ENCODE peak calls at places on chromosomes 13 and 19, in four cellular contexts. N is naive thymus-derived CD8-positive, alpha-beta T cell; P is activated CD8-positive, alpha-beta memory T cell treated with anti-CD3 and anti-CD28 coated beads for 1 hour; I is stimulated activated CD4-positive, alpha-beta T cell treated with anti-CD3 and anti-CD28 coated beads, Interleukin-15, amount 100 ng/mL, for 1 hour. Z is an unnamed sample.
A peak's percentile ranks its signal among the peaks of the same experiment; 100 is the strongest.

GRCh38 chr19:23800868-23801267 is 42.2 kb upstream of the ZNF681 start:
- DNase-seq in P (no peak), I (no peak), N (no peak), Z (no peak)

GRCh38 chr19:46571495-46571894 is 29.6 kb upstream of the CALM3 start:
- DNase-seq in N (no peak), I (no peak), P (no peak), Z (no peak)

GRCh38 chr19:34404109-34404909 is at the start of gene PDCD2L:
- DNase-seq in I (peak; percentile 90), N (peak; percentile 87), P (peak; percentile 89), Z (peak; percentile 96)

GRCh38 chr19:53463263-53463662 is 4.3 kb upstream of the ZNF813 start:
- DNase-seq in P (no peak), I (no peak), N (no peak), Z (no peak)

GRCh38 chr19:8423821-8424223 is 10.7 kb downstream of the MARCHF2 start:
- DNase-seq in N (no peak), I (no peak), P (no peak), Z (peak; percentile 93)

GRCh38 chr13:33230178-33230881 is 55.2 kb downstream of the STARD13 start:
- DNase-seq in I (no peak), N (no peak), P (no peak), Z (peak; percentile 32)

GRCh38 chr13:19601749-19602725 is 31.4 kb upstream of the MPHOSPH8 start:
- DNase-seq in P (peak; percentile 12), N (peak; percentile 15), I (peak; percentile 21), Z (no peak)

GRCh38 chr13:78657699-78658629 is 991 bp downstream of the OBI1 start:
- DNase-seq in P (no peak), I (no peak), N (no peak), Z (peak; percentile 16)

GRCh38 chr19:14369399-14370168 is 11.7 kb upstream of the ADGRE5 start:
- DNase-seq in I (peak; percentile 76), N (peak; percentile 83), P (peak; percentile 74), Z (no peak)

GRCh38 chr19:9793051-9793591 is 24.6 kb upstream of the ZNF846 start:
- DNase-seq in N (no peak), I (peak; percentile 46), P (peak; percentile 41), Z (no peak)

GRCh38 chr19:2170219-2170618 is 6.5 kb downstream of the DOT1L start:
- DNase-seq in P (no peak), I (no peak), N (no peak), Z (no peak)

GRCh38 chr19:49515767-49516166 is 3.3 kb downstream of the FCGRT start:
- DNase-seq in P (no peak), N (no peak), I (no peak), Z (no peak)

GRCh38 chr19:6073858-6074708 is 36.2 kb downstream of the RFX2 start:
- DNase-seq in N (no peak), P (no peak), I (no peak), Z (no peak)

GRCh38 chr19:29520390-29520789 is 5.4 kb upstream of the VSTM2B start:
- DNase-seq in N (no peak), P (no peak), I (no peak), Z (no peak)

GRCh38 chr13:111115841-111116500 is 861 bp downstream of the ARHGEF7 start:
- DNase-seq in P (no peak), N (peak; percentile 8), I (no peak), Z (no peak)

GRCh38 chr13:82330499-82330898 is 1551.8 kb downstream of the SLITRK1 start:
- DNase-seq in N (no peak), P (no peak), I (no peak), Z (peak; percentile 15)

GRCh38 chr19:58021541-58022282 is 12.1 kb upstream of the ZSCAN1 start:
- DNase-seq in P (peak; percentile 11), N (peak; percentile 36), I (no peak), Z (peak; percentile 11)

GRCh38 chr13:28707629-28708427 is 10.9 kb downstream of the SLC46A3 start:
- DNase-seq in P (no peak), N (no peak), I (no peak), Z (no peak)

GRCh38 chr13:77374339-77374738 is 47.4 kb upstream of the MYCBP2 start:
- DNase-seq in N (no peak), I (no peak), P (no peak), Z (no peak)

Z was measured in COLO829.